ENCODE peak calls at places on chromosomes 5 and 9, in ten cellular contexts. One of them, this sample, is unnamed.

GRCh38 chr5:42858031-42858643 is 46.4 kb upstream of the SELENOP start:
- DNase-seq in BE2C: no peak
- DNase-seq in fibroblast of mammary gland: peak
- DNase-seq in cardiac fibroblast: peak
- DNase-seq in AG09309: no peak
- DNase-seq in GM13976: no peak
- DNase-seq in fibroblast of lung: peak
- DNase-seq in kidney: no peak
- DNase-seq in GM13977: no peak
- DNase-seq in A549: no peak
- DNase-seq in this sample: no peak

GRCh38 chr5:37370864-37371726 is at the start of gene NUP155:
- DNase-seq in BE2C: peak
- DNase-seq in fibroblast of mammary gland: peak
- DNase-seq in cardiac fibroblast: peak
- DNase-seq in AG09309: peak
- DNase-seq in GM13976: peak
- DNase-seq in fibroblast of lung: peak
- DNase-seq in kidney: peak
- DNase-seq in GM13977: peak
- DNase-seq in A549: peak
- DNase-seq in this sample: peak

GRCh38 chr5:76737131-76737556 is 21.2 kb downstream of the F2R start:
- DNase-seq in BE2C: no peak
- DNase-seq in fibroblast of mammary gland: no peak
- DNase-seq in cardiac fibroblast: no peak
- DNase-seq in AG09309: no peak
- DNase-seq in GM13976: peak
- DNase-seq in fibroblast of lung: no peak
- DNase-seq in kidney: no peak
- DNase-seq in GM13977: peak
- DNase-seq in A549: no peak
- DNase-seq in this sample: peak

GRCh38 chr5:146283344-146283761 is 55.3 kb upstream of the POU4F3 start:
- DNase-seq in BE2C: no peak
- DNase-seq in fibroblast of mammary gland: peak
- DNase-seq in cardiac fibroblast: peak
- DNase-seq in AG09309: peak
- DNase-seq in GM13976: no peak
- DNase-seq in fibroblast of lung: peak
- DNase-seq in kidney: no peak
- DNase-seq in GM13977: no peak
- DNase-seq in A549: peak
- DNase-seq in this sample: no peak

GRCh38 chr9:96651626-96652025 is 3.5 kb downstream of the PRXL2C start:
- DNase-seq in BE2C: no peak
- DNase-seq in fibroblast of mammary gland: peak
- DNase-seq in cardiac fibroblast: peak
- DNase-seq in AG09309: no peak
- DNase-seq in GM13976: peak
- DNase-seq in fibroblast of lung: peak
- DNase-seq in kidney: no peak
- DNase-seq in GM13977: peak
- DNase-seq in A549: peak
- DNase-seq in this sample: peak

GRCh38 chr5:64767959-64768357 is 533 bp downstream of the SREK1IP1 start:
- DNase-seq in BE2C: no peak
- DNase-seq in fibroblast of mammary gland: peak
- DNase-seq in cardiac fibroblast: peak
- DNase-seq in AG09309: no peak
- DNase-seq in GM13976: no peak
- DNase-seq in fibroblast of lung: peak
- DNase-seq in kidney: no peak
- DNase-seq in GM13977: no peak
- DNase-seq in A549: no peak
- DNase-seq in this sample: no peak

GRCh38 chr9:117720066-117720465 is 15.9 kb downstream of the TLR4 start:
- DNase-seq in BE2C: no peak
- DNase-seq in fibroblast of mammary gland: no peak
- DNase-seq in cardiac fibroblast: no peak
- DNase-seq in AG09309: no peak
- DNase-seq in GM13976: no peak
- DNase-seq in fibroblast of lung: no peak
- DNase-seq in kidney: no peak
- DNase-seq in GM13977: no peak
- DNase-seq in A549: no peak
- DNase-seq in this sample: no peak

GRCh38 chr5:107047048-107047447 is 623.7 kb downstream of the EFNA5 start:
- DNase-seq in BE2C: no peak
- DNase-seq in fibroblast of mammary gland: no peak
- DNase-seq in cardiac fibroblast: no peak
- DNase-seq in AG09309: no peak
- DNase-seq in GM13976: no peak
- DNase-seq in fibroblast of lung: no peak
- DNase-seq in kidney: no peak
- DNase-seq in GM13977: no peak
- DNase-seq in A549: no peak
- DNase-seq in this sample: no peak

GRCh38 chr5:96819806-96820205 is 12.1 kb upstream of the ERAP1 start:
- DNase-seq in BE2C: no peak
- DNase-seq in fibroblast of mammary gland: no peak
- DNase-seq in cardiac fibroblast: no peak
- DNase-seq in AG09309: no peak
- DNase-seq in GM13976: no peak
- DNase-seq in fibroblast of lung: no peak
- DNase-seq in kidney: no peak
- DNase-seq in GM13977: no peak
- DNase-seq in A549: no peak
- DNase-seq in this sample: no peak

GRCh38 chr9:78280982-78281668 is 15.8 kb upstream of the PSAT1 start:
- DNase-seq in BE2C: peak
- DNase-seq in fibroblast of mammary gland: peak
- DNase-seq in cardiac fibroblast: peak
- DNase-seq in AG09309: peak
- DNase-seq in GM13976: no peak
- DNase-seq in fibroblast of lung: peak
- DNase-seq in kidney: peak
- DNase-seq in GM13977: no peak
- DNase-seq in A549: no peak
- DNase-seq in this sample: no peak

GRCh38 chr5:74042559-74043357 is 416.8 kb downstream of the ARHGEF28 start:
- DNase-seq in BE2C: no peak
- DNase-seq in fibroblast of mammary gland: peak
- DNase-seq in cardiac fibroblast: peak
- DNase-seq in AG09309: peak
- DNase-seq in GM13976: no peak
- DNase-seq in fibroblast of lung: peak
- DNase-seq in kidney: no peak
- DNase-seq in GM13977: no peak
- DNase-seq in A549: no peak
- DNase-seq in this sample: no peak

GRCh38 chr5:6269925-6270324 is 108.4 kb downstream of the MED10 start:
- DNase-seq in BE2C: no peak
- DNase-seq in fibroblast of mammary gland: no peak
- DNase-seq in cardiac fibroblast: no peak
- DNase-seq in AG09309: no peak
- DNase-seq in GM13976: no peak
- DNase-seq in fibroblast of lung: no peak
- DNase-seq in kidney: no peak
- DNase-seq in GM13977: no peak
- DNase-seq in A549: no peak
- DNase-seq in this sample: no peak

GRCh38 chr5:174340221-174340620 is 294.7 kb downstream of the NSG2 start:
- DNase-seq in BE2C: no peak
- DNase-seq in fibroblast of mammary gland: no peak
- DNase-seq in cardiac fibroblast: peak
- DNase-seq in AG09309: no peak
- DNase-seq in GM13976: no peak
- DNase-seq in fibroblast of lung: no peak
- DNase-seq in kidney: no peak
- DNase-seq in GM13977: no peak
- DNase-seq in A549: no peak
- DNase-seq in this sample: no peak

GRCh38 chr5:171309526-171310333 is 682 bp downstream of the TLX3 start:
- DNase-seq in BE2C: no peak
- DNase-seq in fibroblast of mammary gland: no peak
- DNase-seq in cardiac fibroblast: no peak
- DNase-seq in AG09309: no peak
- DNase-seq in GM13976: no peak
- DNase-seq in fibroblast of lung: no peak
- DNase-seq in kidney: peak
- DNase-seq in GM13977: peak
- DNase-seq in A549: no peak
- DNase-seq in this sample: peak
- TF ChIP-seq CTCF in BE2C: no peak
- TF ChIP-seq CTCF in fibroblast of mammary gland: peak
- TF ChIP-seq CTCF in cardiac fibroblast: peak
- TF ChIP-seq CTCF in AG09309: no peak
- TF ChIP-seq CTCF in GM13976: no peak
- TF ChIP-seq CTCF in fibroblast of lung: no peak
- TF ChIP-seq CTCF in kidney: no peak
- TF ChIP-seq CTCF in GM13977: peak
- TF ChIP-seq CTCF in A549: peak
- TF ChIP-seq CTCF in this sample: peak

GRCh38 chr5:157486861-157487260 is 26.8 kb downstream of the NIPAL4 start:
- DNase-seq in BE2C: no peak
- DNase-seq in fibroblast of mammary gland: no peak
- DNase-seq in cardiac fibroblast: no peak
- DNase-seq in AG09309: no peak
- DNase-seq in GM13976: no peak
- DNase-seq in fibroblast of lung: no peak
- DNase-seq in kidney: no peak
- DNase-seq in GM13977: peak
- DNase-seq in A549: no peak
- DNase-seq in this sample: no peak
- TF ChIP-seq CTCF in BE2C: no peak
- TF ChIP-seq CTCF in fibroblast of mammary gland: no peak
- TF ChIP-seq CTCF in cardiac fibroblast: no peak
- TF ChIP-seq CTCF in AG09309: no peak
- TF ChIP-seq CTCF in GM13976: no peak
- TF ChIP-seq CTCF in fibroblast of lung: no peak
- TF ChIP-seq CTCF in kidney: no peak
- TF ChIP-seq CTCF in GM13977: no peak
- TF ChIP-seq CTCF in A549: no peak
- TF ChIP-seq CTCF in this sample: no peak

GRCh38 chr5:78369680-78370079 is 9.3 kb downstream of the SCAMP1 start:
- DNase-seq in BE2C: no peak
- DNase-seq in fibroblast of mammary gland: no peak
- DNase-seq in cardiac fibroblast: no peak
- DNase-seq in AG09309: no peak
- DNase-seq in GM13976: no peak
- DNase-seq in fibroblast of lung: no peak
- DNase-seq in kidney: no peak
- DNase-seq in GM13977: no peak
- DNase-seq in A549: no peak
- DNase-seq in this sample: no peak

GRCh38 chr5:78362220-78362619 is 1.8 kb downstream of the SCAMP1 start:
- DNase-seq in BE2C: no peak
- DNase-seq in fibroblast of mammary gland: no peak
- DNase-seq in cardiac fibroblast: no peak
- DNase-seq in AG09309: no peak
- DNase-seq in GM13976: no peak
- DNase-seq in fibroblast of lung: no peak
- DNase-seq in kidney: no peak
- DNase-seq in GM13977: no peak
- DNase-seq in A549: no peak
- DNase-seq in this sample: no peak

GRCh38 chr5:78373231-78373630 is 12.8 kb downstream of the SCAMP1 start:
- DNase-seq in BE2C: no peak
- DNase-seq in fibroblast of mammary gland: no peak
- DNase-seq in cardiac fibroblast: peak
- DNase-seq in AG09309: no peak
- DNase-seq in GM13976: no peak
- DNase-seq in fibroblast of lung: peak
- DNase-seq in kidney: no peak
- DNase-seq in GM13977: no peak
- DNase-seq in A549: no peak
- DNase-seq in this sample: no peak

GRCh38 chr5:78364005-78364404 is 3.6 kb downstream of the SCAMP1 start:
- DNase-seq in BE2C: no peak
- DNase-seq in fibroblast of mammary gland: no peak
- DNase-seq in cardiac fibroblast: no peak
- DNase-seq in AG09309: no peak
- DNase-seq in GM13976: no peak
- DNase-seq in fibroblast of lung: peak
- DNase-seq in kidney: no peak
- DNase-seq in GM13977: no peak
- DNase-seq in A549: no peak
- DNase-seq in this sample: no peak

DNA sequence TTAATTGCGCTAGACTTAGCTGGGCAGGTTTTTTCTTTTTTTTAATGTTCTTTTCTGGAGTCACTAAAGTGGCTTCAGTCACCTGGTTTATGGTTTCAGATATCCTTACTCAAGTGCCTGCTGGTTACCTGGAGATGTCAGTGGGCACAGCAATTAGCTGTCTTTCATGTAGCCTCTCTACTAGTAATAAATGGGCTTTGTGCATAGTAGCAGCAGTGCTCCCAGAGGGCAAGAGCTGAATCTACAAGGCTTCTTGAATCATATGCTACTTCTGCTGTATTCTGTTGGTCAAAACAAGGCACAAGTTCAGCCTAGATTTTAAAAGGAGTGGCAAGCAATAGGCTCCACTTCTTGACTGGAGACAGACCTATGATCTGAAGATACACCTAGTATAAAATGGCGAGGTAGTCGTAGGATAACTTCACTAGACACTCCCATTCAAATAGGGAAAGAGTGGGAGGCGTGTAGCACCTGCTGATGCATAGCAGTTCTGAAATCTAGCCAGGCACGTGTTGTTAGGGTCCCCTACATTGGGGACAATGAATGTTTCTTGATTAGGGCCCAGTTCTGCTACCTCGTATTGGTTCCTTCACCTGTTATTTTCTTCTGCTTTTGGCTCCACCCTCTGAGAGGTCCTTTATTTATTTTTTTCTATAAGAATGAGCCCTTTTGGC is 7.0 kb downstream of the SCAMP1 start:
- DNase-seq in BE2C: no peak
- DNase-seq in fibroblast of mammary gland: no peak
- DNase-seq in cardiac fibroblast: no peak
- DNase-seq in AG09309: no peak
- DNase-seq in GM13976: no peak
- DNase-seq in fibroblast of lung: no peak
- DNase-seq in kidney: no peak
- DNase-seq in GM13977: no peak
- DNase-seq in A549: no peak
- DNase-seq in this sample: no peak
- TF ChIP-seq CTCF in BE2C: peak
- TF ChIP-seq CTCF in fibroblast of mammary gland: no peak
- TF ChIP-seq CTCF in cardiac fibroblast: no peak
- TF ChIP-seq CTCF in AG09309: no peak
- TF ChIP-seq CTCF in GM13976: no peak
- TF ChIP-seq CTCF in fibroblast of lung: no peak
- TF ChIP-seq CTCF in kidney: no peak
- TF ChIP-seq CTCF in GM13977: peak
- TF ChIP-seq CTCF in A549: no peak
- TF ChIP-seq CTCF in this sample: no peak

DNA sequence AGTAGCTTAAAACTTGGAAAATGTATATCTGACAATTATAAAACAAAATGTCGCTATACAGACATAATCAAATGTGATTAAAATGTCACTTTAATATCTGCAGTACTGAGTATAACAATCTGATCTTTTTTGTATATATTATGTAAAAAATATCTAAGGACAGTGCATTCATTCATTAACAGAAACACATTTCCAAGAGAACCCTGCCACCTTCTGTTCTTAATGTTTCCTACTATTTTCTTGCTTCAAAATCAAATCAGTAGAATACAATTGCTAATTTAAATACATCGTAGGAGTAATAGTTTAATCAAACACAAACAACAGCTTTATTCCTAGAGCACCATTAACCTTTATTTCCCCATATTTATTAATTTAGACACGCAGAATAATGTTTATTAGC is 142.6 kb upstream of the ST8SIA4 start:
- DNase-seq in BE2C: no peak
- DNase-seq in fibroblast of mammary gland: peak
- DNase-seq in cardiac fibroblast: peak
- DNase-seq in AG09309: no peak
- DNase-seq in GM13976: peak
- DNase-seq in fibroblast of lung: peak
- DNase-seq in kidney: no peak
- DNase-seq in GM13977: peak
- DNase-seq in A549: no peak
- DNase-seq in this sample: peak
- TF ChIP-seq CTCF in BE2C: no peak
- TF ChIP-seq CTCF in fibroblast of mammary gland: no peak
- TF ChIP-seq CTCF in cardiac fibroblast: no peak
- TF ChIP-seq CTCF in AG09309: no peak
- TF ChIP-seq CTCF in GM13976: peak
- TF ChIP-seq CTCF in fibroblast of lung: no peak
- TF ChIP-seq CTCF in kidney: no peak
- TF ChIP-seq CTCF in GM13977: peak
- TF ChIP-seq CTCF in A549: no peak
- TF ChIP-seq CTCF in this sample: no peak

This sample was measured in GM20000.